ENCODE peak calls at places on chromosomes 1 and 21, in eight cellular contexts. D, H, P, U, R, W, X and A are unnamed samples.
A peak's percentile ranks its signal among the peaks of the same experiment; 100 is the strongest.

GRCh38 chr1:210920258-210920657 is 213.7 kb downstream of the KCNH1 start:
- DNase-seq in D (no peak), H (no peak), P (no peak), U (no peak), R (no peak), W (no peak), X (no peak), A (no peak)

GRCh38 chr1:234600418-234601216 is 9.4 kb downstream of the IRF2BP2 start:
- DNase-seq in D (peak; percentile 66), H (no peak), P (peak; percentile 89), U (no peak), R (peak; percentile 70), W (no peak), X (no peak), A (peak; percentile 82)

GRCh38 chr1:150009604-150010387 is 730 bp downstream of the OTUD7B start:
- DNase-seq in D (peak; percentile 83), H (no peak), P (peak; percentile 69), U (peak; percentile 9), R (peak; percentile 74), W (peak; percentile 65), X (peak; percentile 74), A (peak; percentile 78)

GRCh38 chr1:68173283-68174172 is 58.8 kb downstream of the WLS start:
- DNase-seq in D (peak; percentile 57), H (no peak), P (peak; percentile 35), U (peak; percentile 27), R (peak; percentile 86), W (no peak), X (peak; percentile 51), A (no peak)

GRCh38 chr1:28680141-28680540 is 11.6 kb downstream of the GMEB1 start:
- DNase-seq in D (no peak), H (no peak), P (no peak), U (no peak), R (no peak), W (no peak), X (no peak), A (no peak)

GRCh38 chr21:19123525-19123924 is 719.9 kb upstream of the TMPRSS15 start:
- DNase-seq in D (no peak), H (no peak), P (no peak), U (no peak), R (no peak), W (no peak), X (no peak), A (no peak)

GRCh38 chr1:8238141-8239038 is 79.5 kb upstream of the SLC45A1 start:
- DNase-seq in D (no peak), H (no peak), P (peak; percentile 86), U (peak; percentile 81), R (peak; percentile 94), W (peak; percentile 79), X (peak; percentile 91), A (no peak)

GRCh38 chr1:71093938-71094337 is 13.1 kb upstream of the ZRANB2 start:
- DNase-seq in D (peak; percentile 26), H (no peak), P (peak; percentile 8), U (no peak), R (peak; percentile 64), W (no peak), X (peak; percentile 60), A (no peak)

GRCh38 chr1:29675481-29676263 is 439.4 kb downstream of the PTPRU start:
- DNase-seq in D (peak; percentile 22), H (no peak), P (no peak), U (peak; percentile 71), R (no peak), W (peak; percentile 32), X (no peak), A (no peak)

GRCh38 chr21:38569733-38570132 is 71.5 kb upstream of the ERG start:
- DNase-seq in D (no peak), H (no peak), P (no peak), U (no peak), R (no peak), W (no peak), X (no peak), A (no peak)

GRCh38 chr1:178910023-178910422 is 39.1 kb upstream of the ANGPTL1 start:
- DNase-seq in D (no peak), H (no peak), P (no peak), U (no peak), R (no peak), W (no peak), X (no peak), A (no peak)

GRCh38 chr1:214234635-214235025 is 46.3 kb upstream of the SMYD2 start:
- DNase-seq in D (no peak), H (no peak), P (no peak), U (peak; percentile 96), R (peak; percentile 92), W (no peak), X (peak; percentile 18), A (no peak)

GRCh38 chr1:109634771-109635750 is 15.4 kb downstream of the AMPD2 start:
- DNase-seq in D (no peak), H (no peak), P (no peak), U (no peak), R (no peak), W (no peak), X (no peak), A (no peak)

GRCh38 chr1:111576547-111576946 is 43.0 kb upstream of the RAP1A start:
- DNase-seq in D (no peak), H (no peak), P (no peak), U (peak; percentile 37), R (no peak), W (no peak), X (no peak), A (no peak)

GRCh38 chr1:216456682-216457081 is 33.4 kb upstream of the USH2A start:
- DNase-seq in D (peak; percentile 53), H (no peak), P (peak; percentile 4), U (no peak), R (no peak), W (peak; percentile 77), X (peak; percentile 77), A (no peak)

GRCh38 chr1:172451002-172451443 is 7.2 kb upstream of the PIGC start:
- DNase-seq in D (peak; percentile 86), H (no peak), P (peak; percentile 82), U (peak; percentile 47), R (peak; percentile 84), W (no peak), X (peak; percentile 59), A (no peak)

GRCh38 chr1:230827081-230827681 is 41.1 kb downstream of the C1orf198 start:
- DNase-seq in D (peak; percentile 86), H (no peak), P (peak; percentile 78), U (no peak), R (no peak), W (peak; percentile 63), X (peak; percentile 84), A (peak; percentile 73)

GRCh38 chr21:19458295-19458694 is 1054.7 kb upstream of the TMPRSS15 start:
- DNase-seq in D (no peak), H (no peak), P (no peak), U (no peak), R (no peak), W (no peak), X (no peak), A (no peak)

GRCh38 chr1:234500269-234500668 is 21.3 kb upstream of the TARBP1 start:
- DNase-seq in D (peak; percentile 37), H (no peak), P (no peak), U (peak; percentile 25), R (no peak), W (no peak), X (peak; percentile 25), A (no peak)

GRCh38 chr1:109823543-109824348 is 60.0 kb upstream of the EPS8L3 start:
- DNase-seq in D (peak; percentile 70), H (no peak), P (no peak), U (no peak), R (no peak), W (no peak), X (peak; percentile 61), A (peak; percentile 47)

GRCh38 chr1:187943606-187944403 is 1115.1 kb downstream of the PLA2G4A start:
- DNase-seq in D (peak; percentile 3), H (no peak), P (no peak), U (no peak), R (no peak), W (no peak), X (peak; percentile 20), A (no peak)

GRCh38 chr1:245401881-245402598 is 247.3 kb downstream of the KIF26B start:
- DNase-seq in D (no peak), H (no peak), P (no peak), U (no peak), R (no peak), W (no peak), X (no peak), A (no peak)